ENCODE peak calls at places on chromosomes 11 and 22, in ten cellular contexts. I is tibial nerve, M is A549, H is ovary, F is suprapubic skin, N is K562, J is stomach, Q is esophagus muscularis mucosa, S is HepG2, K is sigmoid colon. A is an unnamed sample.

GRCh38 chr11:82858556-82859091 is 41.6 kb downstream of the PRCP start:
- DNase-seq in Q (no peak), K (no peak), F (no peak), M (no peak), J (no peak), N (no peak), H (no peak), I (no peak), S (no peak), A (no peak)

GRCh38 chr11:291281-292210 is 2.6 kb downstream of the PGGHG start:
- DNase-seq in H (peak; percentile 17), M (no peak), J (no peak), K (peak; percentile 64), Q (no peak), S (no peak), N (no peak), F (peak; percentile 63), I (no peak), A (peak; percentile 8)

GRCh38 chr22:26656896-26657851 is at the start of gene MIAT:
- DNase-seq in S (no peak), H (no peak), J (peak; percentile 40), N (peak; percentile 26), K (no peak), F (no peak), M (no peak), I (no peak), Q (no peak), A (peak; percentile 64)

GRCh38 chr22:50259302-50259701 is 2.2 kb downstream of the MAPK12 start:
- DNase-seq in F (no peak), K (no peak), J (no peak), Q (no peak), N (no peak), S (no peak), H (no peak), I (no peak), M (no peak), A (no peak)

GRCh38 chr11:2929511-2929879 is 275 bp upstream of the PHLDA2 start:
- DNase-seq in N (peak; percentile 90), S (no peak), H (peak; percentile 23), M (peak; percentile 89), I (no peak), J (peak; percentile 84), Q (no peak), F (peak; percentile 85), K (peak; percentile 72), A (peak; percentile 88)

GRCh38 chr11:2870460-2870859 is 15.1 kb downstream of the CDKN1C start:
- DNase-seq in N (no peak), H (no peak), I (no peak), S (no peak), K (no peak), M (no peak), F (no peak), J (no peak), Q (no peak), A (no peak)

GRCh38 chr11:130606181-130606580 is 157.7 kb downstream of the ADAMTS15 start:
- DNase-seq in H (no peak), N (no peak), F (no peak), S (no peak), M (no peak), I (no peak), J (no peak), K (no peak), Q (no peak), A (no peak)

GRCh38 chr22:24325105-24325757 is 54.6 kb downstream of the SPECC1L start:
- DNase-seq in F (no peak), N (peak; percentile 13), S (peak; percentile 49), M (peak; percentile 16), H (no peak), Q (no peak), J (no peak), I (peak; percentile 48), K (no peak), A (no peak)

GRCh38 chr22:22422629-22423112 is 85.9 kb downstream of the ZNF280B start:
- DNase-seq in S (peak; percentile 56), F (no peak), N (peak; percentile 90), Q (peak; percentile 93), K (no peak), J (peak; percentile 65), I (peak; percentile 56), M (peak; percentile 13), H (peak; percentile 57), A (peak; percentile 79)

GRCh38 chr11:17643506-17644405 is 75.6 kb upstream of the MYOD1 start:
- DNase-seq in J (no peak), S (no peak), I (no peak), N (no peak), H (no peak), K (no peak), Q (peak; percentile 91), M (no peak), F (peak; percentile 44), A (no peak)

GRCh38 chr11:79456501-79456900 is 15.7 kb upstream of the TENM4 start:
- DNase-seq in K (no peak), H (no peak), N (no peak), S (no peak), M (no peak), F (no peak), Q (peak; percentile 29), J (no peak), I (no peak), A (no peak)

GRCh38 chr11:46446343-46446751 is 54.8 kb upstream of the CHRM4 start:
- DNase-seq in K (no peak), Q (no peak), J (no peak), N (no peak), M (no peak), H (no peak), I (no peak), F (no peak), S (no peak), A (no peak)

GRCh38 chr11:27174672-27175210 is 134.1 kb downstream of the BBOX1 start:
- DNase-seq in J (no peak), S (peak; percentile 72), Q (peak; percentile 88), I (no peak), N (no peak), F (no peak), K (no peak), M (no peak), H (no peak), A (no peak)

GRCh38 chr11:35077709-35078695 is 61.0 kb upstream of the CD44 start:
- DNase-seq in K (no peak), J (no peak), M (peak; percentile 39), I (no peak), F (no peak), Q (no peak), N (no peak), S (no peak), H (no peak), A (no peak)

GRCh38 chr11:95567685-95568084 is 221.9 kb downstream of the FAM76B start:
- DNase-seq in K (no peak), M (no peak), H (no peak), N (no peak), F (no peak), S (no peak), J (no peak), Q (no peak), I (no peak), A (no peak)

GRCh38 chr22:39454385-39454871 is 2.4 kb upstream of the MGAT3 start:
- DNase-seq in N (no peak), F (no peak), J (peak; percentile 68), S (no peak), H (no peak), M (no peak), I (no peak), K (no peak), Q (no peak), A (peak; percentile 53)
- TF ChIP-seq EP300 in N (no peak), F (no peak), J (no peak), S (no peak), H (no peak), M (no peak), I (peak; percentile 25), K (no peak), Q (no peak), A (no peak)

DNA sequence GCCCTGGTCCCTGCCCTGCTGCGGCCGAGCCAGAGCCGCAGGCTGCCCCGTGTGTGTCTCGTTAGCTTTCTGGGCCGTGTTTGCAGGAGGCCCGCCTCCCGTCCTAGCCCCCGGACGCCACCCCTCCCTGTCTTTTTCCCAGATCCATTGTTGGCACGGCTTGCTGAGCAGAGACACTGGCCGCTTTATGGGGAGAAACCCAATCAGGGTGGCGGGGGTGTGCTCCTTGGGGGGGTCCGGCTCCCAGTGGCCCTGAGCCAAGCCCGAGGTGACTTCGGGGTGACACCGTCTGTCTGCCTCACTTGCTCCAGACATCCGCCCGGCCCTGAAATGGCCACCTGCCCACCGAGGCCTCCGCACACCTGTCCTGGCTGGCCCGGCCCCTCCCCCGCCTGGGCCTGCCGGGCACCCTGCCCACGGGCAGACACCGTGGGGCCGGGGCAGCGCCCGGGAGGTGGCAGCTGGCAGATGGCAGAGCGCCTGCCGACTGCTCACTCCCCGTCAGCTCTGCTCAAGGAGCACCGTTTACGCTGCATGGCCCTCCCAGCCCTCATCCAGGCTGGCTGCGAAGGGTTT is 43.1 kb upstream of the PPARA start:
- DNase-seq in K (peak; percentile 89), I (no peak), F (no peak), H (peak; percentile 74), S (no peak), N (no peak), J (peak; percentile 85), M (no peak), Q (no peak), A (peak; percentile 56)
- H3K4me1 ChIP-seq in K (peaks cover 99% of the 10 kb centered on the region), I (peaks cover 98% of the 10 kb centered on the region), F (peaks cover 98% of the 10 kb centered on the region), H (peaks cover 79% of the 10 kb centered on the region), S (peaks cover 55% of the 10 kb centered on the region), N (peaks cover 75% of the 10 kb centered on the region), J (peaks cover 100% of the 10 kb centered on the region), M (peaks cover 99% of the 10 kb centered on the region), Q (peaks cover 98% of the 10 kb centered on the region), A (peaks cover 63% of the 10 kb centered on the region)

DNA sequence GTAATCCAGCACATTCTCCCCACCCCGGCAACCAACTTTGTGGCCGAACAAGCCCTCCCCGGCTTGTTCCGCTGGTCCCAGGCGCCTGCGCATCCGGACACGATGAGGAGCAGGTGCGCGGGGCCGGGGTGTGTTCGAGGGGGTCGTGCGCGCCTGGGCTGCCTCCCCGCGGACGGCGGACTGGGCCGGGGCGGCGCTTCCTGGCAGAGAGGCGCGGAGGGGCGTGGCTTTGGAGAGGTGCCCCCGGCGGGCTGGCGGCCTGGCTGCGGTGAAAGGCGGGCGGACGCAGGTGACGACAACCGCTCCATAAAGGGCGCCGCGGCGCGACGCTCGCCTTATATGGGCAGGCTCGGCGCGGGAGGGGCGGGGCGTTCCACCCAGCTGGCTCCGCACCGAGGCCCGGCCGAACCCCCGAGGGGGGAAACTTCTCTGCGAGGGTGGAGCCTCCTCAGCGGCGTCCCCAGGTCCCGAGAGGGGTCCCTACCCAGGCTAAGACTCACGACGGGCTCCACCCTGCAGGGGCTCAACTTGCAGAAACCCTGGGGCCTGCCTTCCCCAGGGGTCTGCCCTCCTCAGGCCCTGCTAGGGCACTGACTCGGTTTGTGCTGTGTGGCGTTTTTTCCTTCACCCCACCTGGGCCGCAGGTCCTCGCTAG is 26.4 kb downstream of the TXN2 start:
- DNase-seq in F (peak; percentile 92), I (peak; percentile 79), M (peak; percentile 73), S (no peak), Q (peak; percentile 97), K (peak; percentile 97), N (peak; percentile 85), H (peak; percentile 95), J (peak; percentile 97), A (peak; percentile 98)
- TF ChIP-seq POLR2A in F (peak; percentile 23), I (no peak), M (peak; percentile 38), S (no peak), Q (peak; percentile 83), K (peak; percentile 68), N (peak; percentile 75), H (peak; percentile 65), J (no peak), A (peak; percentile 93)

DNA sequence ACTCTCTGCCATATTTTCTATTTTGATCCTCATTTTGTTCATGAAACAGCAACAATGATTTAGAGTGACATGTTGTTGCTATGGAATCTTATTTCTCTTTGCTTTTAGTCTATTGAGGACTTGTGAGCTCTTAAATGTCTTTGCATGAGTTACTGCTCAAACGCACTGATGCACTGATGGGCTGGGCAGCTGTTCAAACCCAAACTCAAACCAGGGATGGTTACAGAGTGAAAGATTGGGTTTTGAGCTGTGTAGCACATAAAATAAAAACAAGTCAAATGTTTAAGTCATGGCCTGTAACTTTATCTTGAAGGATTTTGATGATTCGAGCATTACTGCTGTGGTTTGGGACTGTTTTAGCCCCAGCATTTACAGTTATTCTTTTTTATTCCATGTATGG is 20.1 kb upstream of the NCAM1 start:
- DNase-seq in Q (no peak), I (no peak), K (no peak), J (no peak), M (no peak), H (no peak), F (no peak), S (no peak), N (no peak), A (no peak)
- TF ChIP-seq EP300 in Q (no peak), I (no peak), K (no peak), J (no peak), M (no peak), H (no peak), F (no peak), S (no peak), N (no peak), A (no peak)

A was measured in transverse colon.